ENCODE peak calls at places on chromosomes 2 and 18, in six cellular contexts. V is A549, B is adrenal gland, C is breast epithelium, O is prostate gland, N is GM12891. P is an unnamed sample.

GRCh38 chr2:163748420-163748819 is 12.6 kb upstream of the FIGN start:
- DNase-seq in N (no peak), C (no peak), B (no peak), O (no peak), V (no peak), P (no peak)

GRCh38 chr2:85600235-85600575 is 2.3 kb downstream of the TMEM150A start:
- DNase-seq in V (no peak), O (no peak), N (no peak), B (no peak), C (no peak), P (no peak)

GRCh38 chr2:20351555-20352229 is 1.0 kb upstream of the PUM2 start:
- DNase-seq in B (no peak), O (peak), N (no peak), C (no peak), V (peak), P (no peak)

GRCh38 chr2:240601831-240602160 is 15.3 kb downstream of the CAPN10 start:
- DNase-seq in C (no peak), O (no peak), N (no peak), B (no peak), V (no peak), P (peak)

GRCh38 chr18:63177822-63178525 is 141.6 kb downstream of the BCL2 start:
- DNase-seq in O (peak), B (no peak), N (no peak), C (peak), V (no peak), P (no peak)

GRCh38 chr2:35447210-35447609 is 908.4 kb upstream of the CRIM1 start:
- DNase-seq in C (no peak), V (no peak), B (peak), O (no peak), N (no peak), P (no peak)

GRCh38 chr2:219071189-219071816 is 10.6 kb upstream of the IHH start:
- DNase-seq in V (no peak), C (no peak), B (no peak), N (no peak), O (no peak), P (no peak)

GRCh38 chr2:3024401-3024935 is 353.1 kb downstream of the EIPR1 start:
- DNase-seq in O (no peak), C (no peak), V (no peak), B (no peak), N (no peak), P (no peak)

GRCh38 chr2:119082821-119083400 is 75.6 kb downstream of the C1QL2 start:
- DNase-seq in O (no peak), N (no peak), V (no peak), B (no peak), C (no peak), P (no peak)

GRCh38 chr2:44120428-44120827 is 48.2 kb upstream of the PPM1B start:
- DNase-seq in C (no peak), O (no peak), N (no peak), V (no peak), B (no peak), P (no peak)

GRCh38 chr18:48159816-48160215 is 229.4 kb upstream of the SMAD2 start:
- DNase-seq in V (no peak), N (no peak), B (no peak), O (no peak), C (no peak), P (no peak)

GRCh38 chr2:205107810-205108209 is 562.5 kb downstream of the PARD3B start:
- DNase-seq in B (peak), O (no peak), N (no peak), V (no peak), C (no peak), P (no peak)

GRCh38 chr2:23595601-23596251 is 210.7 kb downstream of the KLHL29 start:
- DNase-seq in N (no peak), B (peak), V (no peak), C (peak), O (peak), P (peak)

GRCh38 chr2:205141381-205141780 is 540.9 kb upstream of the NRP2 start:
- DNase-seq in C (no peak), N (no peak), O (no peak), V (no peak), B (no peak), P (no peak)

GRCh38 chr2:144650886-144651285 is 131.0 kb upstream of the ZEB2 start:
- DNase-seq in C (no peak), O (no peak), N (no peak), V (no peak), B (no peak), P (no peak)

GRCh38 chr2:1997409-1997808 is 253.1 kb upstream of the PXDN start:
- DNase-seq in N (no peak), C (no peak), B (no peak), V (no peak), O (no peak), P (no peak)
- TF ChIP-seq POLR2A in N (no peak), C (no peak), B (no peak), V (no peak), O (no peak), P (no peak)

GRCh38 chr18:22465859-22466602 is 48.3 kb upstream of the CTAGE1 start:
- DNase-seq in V (peak), B (peak), O (peak), N (no peak), C (no peak), P (peak)

GRCh38 chr18:22459491-22459890 is 41.8 kb upstream of the CTAGE1 start:
- DNase-seq in V (no peak), N (no peak), C (no peak), B (no peak), O (no peak), P (no peak)

GRCh38 chr18:22466608-22467390 is 49.1 kb upstream of the CTAGE1 start:
- DNase-seq in N (no peak), V (peak), O (peak), C (no peak), B (no peak), P (no peak)

GRCh38 chr18:22467760-22468553 is 50.2 kb upstream of the CTAGE1 start:
- DNase-seq in B (peak), V (peak), C (no peak), O (no peak), N (no peak), P (no peak)

GRCh38 chr18:22463076-22463475 is 45.4 kb upstream of the CTAGE1 start:
- DNase-seq in O (no peak), V (no peak), B (no peak), C (no peak), N (no peak), P (no peak)
- TF ChIP-seq POLR2A in O (no peak), V (no peak), B (no peak), C (no peak), N (no peak), P (no peak)

DNA sequence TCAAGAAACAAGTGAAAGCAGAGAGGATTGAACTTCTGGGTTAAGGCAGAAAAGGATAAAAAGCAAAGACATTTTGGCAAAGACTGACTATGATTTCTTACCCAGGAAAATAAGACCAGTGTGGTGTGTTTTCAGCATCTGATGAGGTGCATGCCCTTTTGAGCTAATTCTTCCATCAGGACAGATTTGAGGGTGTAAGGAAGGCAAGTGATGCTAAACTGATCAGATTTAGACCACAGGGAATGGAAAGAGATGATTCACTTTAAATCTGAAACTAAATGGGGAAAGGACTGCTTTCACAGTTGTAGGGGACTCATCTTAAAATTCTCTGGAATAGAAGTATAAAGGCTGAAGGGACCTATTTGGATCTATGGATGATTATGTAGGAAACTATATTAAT is 18.9 kb upstream of the LMAN1 start:
- DNase-seq in B (no peak), C (no peak), N (no peak), V (no peak), O (no peak), P (no peak)
- TF ChIP-seq POLR2A in B (no peak), C (no peak), N (no peak), V (no peak), O (no peak), P (no peak)

DNA sequence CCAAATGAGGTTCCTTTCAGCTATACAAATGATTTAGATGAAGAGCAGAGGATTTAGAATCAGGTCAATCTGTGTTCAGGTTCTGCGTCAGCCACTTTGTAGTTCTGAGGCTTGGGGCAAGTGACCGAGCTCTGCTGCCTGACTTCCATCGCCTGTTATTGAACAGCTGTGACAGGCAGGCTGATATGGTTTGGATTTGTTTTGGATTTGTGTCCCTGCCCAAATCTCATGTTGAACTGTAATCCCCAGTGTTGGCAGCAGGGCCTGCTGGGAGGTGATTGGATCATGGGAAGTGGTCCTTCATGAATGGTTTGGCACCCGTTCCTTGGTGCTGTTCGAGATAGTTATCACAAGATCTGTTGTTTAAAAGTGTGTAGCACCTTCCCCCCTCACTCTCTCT is 18.6 kb downstream of the TYMS start:
- DNase-seq in B (no peak), V (no peak), C (no peak), O (no peak), N (no peak), P (no peak)
- TF ChIP-seq POLR2A in B (no peak), V (no peak), C (no peak), O (no peak), N (no peak), P (no peak)

DNA sequence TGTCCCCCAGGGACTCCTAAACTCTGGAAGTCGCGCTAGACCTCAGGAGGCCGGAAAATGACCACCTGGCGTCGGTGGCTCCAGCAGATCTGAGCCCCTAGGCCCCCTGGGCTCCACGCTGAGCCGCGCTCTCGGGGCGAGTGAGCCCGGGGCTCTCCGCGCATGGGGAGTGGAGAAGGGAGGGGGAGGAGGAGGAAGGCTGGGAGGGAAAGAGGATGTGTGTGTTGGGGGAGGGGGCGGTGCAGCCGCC is 898 bp upstream of the DLX1 start:
- DNase-seq in C (no peak), V (no peak), O (no peak), N (no peak), B (no peak), P (no peak)
- TF ChIP-seq POLR2A in C (no peak), V (no peak), O (no peak), N (no peak), B (no peak), P (no peak)

DNA sequence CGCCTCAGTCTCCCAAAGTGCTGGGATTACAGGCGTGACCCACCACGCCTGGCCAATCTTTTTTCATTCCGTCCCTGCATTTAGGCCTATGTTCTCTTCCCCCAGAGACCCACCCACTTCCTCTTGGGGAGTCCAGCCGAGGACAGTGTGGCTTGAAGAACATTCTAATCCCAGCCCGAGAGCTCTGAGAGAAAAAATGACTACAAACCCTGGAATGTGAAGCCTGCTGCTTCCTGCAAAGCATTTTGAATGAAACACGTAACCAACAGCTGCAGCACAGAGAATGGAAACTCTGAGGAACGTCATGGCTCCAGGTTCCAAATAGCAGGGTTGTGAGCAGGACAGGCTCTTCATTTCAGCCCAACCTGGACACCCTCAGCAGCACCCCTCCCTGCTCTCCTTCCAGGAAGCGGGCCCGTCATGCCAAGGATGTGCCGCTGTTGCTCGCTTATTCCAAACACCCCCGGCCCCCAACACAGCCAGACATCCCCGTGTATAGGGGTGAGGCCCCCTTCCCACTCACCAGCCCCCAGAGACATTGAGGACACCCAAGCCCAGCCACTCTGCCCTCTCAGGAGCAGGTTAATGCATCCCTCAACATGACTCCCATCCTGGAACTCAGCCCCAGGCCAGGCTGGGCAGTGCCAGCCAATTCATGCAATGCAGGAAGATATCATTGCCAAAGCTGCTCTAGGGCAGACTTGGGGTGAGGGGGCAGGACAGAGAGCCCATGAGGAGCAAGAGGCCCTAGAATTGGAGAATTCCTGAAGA is 139.8 kb downstream of the ZFP36L2 start:
- DNase-seq in B (peak), O (peak), V (peak), C (peak), N (no peak), P (peak)
- TF ChIP-seq POLR2A in B (no peak), O (no peak), V (no peak), C (no peak), N (no peak), P (peak)

GRCh38 chr18:22282311-22283235 is 113.2 kb downstream of the GATA6 start:
- DNase-seq in V (peak), O (no peak), B (no peak), N (no peak), C (no peak), P (no peak)
- TF ChIP-seq POLR2A in V (no peak), O (no peak), B (no peak), N (no peak), C (no peak), P (no peak)